ENCODE peak calls at places on chromosome 4, in ten cellular contexts. F is fibroblast of the aortic adventitia, K is coronary artery, Z is osteocyte, E is glutamatergic neuron, B is astrocyte of the spinal cord, Y is GM13976, D is PC-3, Q is lower leg skin, C is nephron progenitor cell. O is an unnamed sample.

GRCh38 chr4:106690487-106690886 is 321.9 kb upstream of the GIMD1 start:
- DNase-seq in F (peak; percentile 13), K (no peak), Z (no peak), E (no peak), B (peak; percentile 50), Y (no peak), D (peak; percentile 66), Q (no peak), C (no peak), O (no peak)

GRCh38 chr4:151644625-151645024 is 116.2 kb downstream of the GATB start:
- DNase-seq in F (no peak), K (no peak), Z (no peak), E (peak; percentile 75), B (no peak), Y (no peak), D (peak; percentile 38), Q (no peak), C (peak; percentile 59), O (no peak)

GRCh38 chr4:180811556-180811955 is 1431.6 kb upstream of the TENM3 start:
- DNase-seq in F (no peak), K (no peak), Z (no peak), E (no peak), B (no peak), Y (no peak), D (no peak), Q (no peak), C (no peak), O (no peak)

GRCh38 chr4:154838155-154838554 is 57.1 kb downstream of the RBM46 start:
- DNase-seq in F (no peak), K (no peak), Z (no peak), E (no peak), B (no peak), Y (no peak), D (no peak), Q (no peak), C (no peak), O (no peak)

GRCh38 chr4:144204431-144204830 is 63.9 kb upstream of the GYPA start:
- DNase-seq in F (no peak), K (no peak), Z (no peak), E (no peak), B (no peak), Y (no peak), D (no peak), Q (no peak), C (no peak), O (no peak)

GRCh38 chr4:117577686-117578085 is 456.6 kb upstream of the NDST3 start:
- DNase-seq in F (no peak), K (no peak), Z (no peak), E (no peak), B (peak; percentile 17), Y (no peak), D (peak; percentile 19), Q (no peak), C (no peak), O (no peak)

GRCh38 chr4:117664706-117665444 is 369.4 kb upstream of the NDST3 start:
- DNase-seq in F (no peak), K (no peak), Z (no peak), E (no peak), B (peak; percentile 58), Y (no peak), D (peak; percentile 28), Q (no peak), C (no peak), O (no peak)

GRCh38 chr4:121726642-121727268 is 30.0 kb upstream of the ANXA5 start:
- DNase-seq in F (peak; percentile 83), K (no peak), Z (no peak), E (no peak), B (peak; percentile 82), Y (peak; percentile 60), D (peak; percentile 79), Q (no peak), C (peak; percentile 10), O (no peak)

GRCh38 chr4:177001271-177002175 is 208.8 kb upstream of the VEGFC start:
- DNase-seq in F (peak; percentile 47), K (no peak), Z (no peak), E (no peak), B (peak; percentile 46), Y (no peak), D (peak; percentile 62), Q (no peak), C (no peak), O (no peak)

GRCh38 chr4:25860586-25861421 is 2.0 kb downstream of the SEL1L3 start:
- DNase-seq in F (peak; percentile 51), K (no peak), Z (no peak), E (no peak), B (no peak), Y (no peak), D (no peak), Q (no peak), C (no peak), O (no peak)

GRCh38 chr4:75876218-75876617 is 26.0 kb downstream of the PPEF2 start:
- DNase-seq in F (no peak), K (no peak), Z (no peak), E (no peak), B (no peak), Y (no peak), D (no peak), Q (no peak), C (no peak), O (no peak)

GRCh38 chr4:75881476-75881875 is 20.8 kb downstream of the PPEF2 start:
- DNase-seq in F (no peak), K (no peak), Z (no peak), E (no peak), B (no peak), Y (no peak), D (no peak), Q (no peak), C (no peak), O (no peak)

GRCh38 chr4:75886104-75886503 is 16.1 kb downstream of the PPEF2 start:
- DNase-seq in F (no peak), K (no peak), Z (no peak), E (no peak), B (no peak), Y (no peak), D (no peak), Q (no peak), C (no peak), O (no peak)

GRCh38 chr4:75880278-75880677 is 22.0 kb downstream of the PPEF2 start:
- DNase-seq in F (no peak), K (no peak), Z (no peak), E (no peak), B (no peak), Y (no peak), D (no peak), Q (no peak), C (no peak), O (no peak)
- TF ChIP-seq CTCF in F (no peak), K (no peak), Z (no peak), E (no peak), B (no peak), Y (no peak), D (no peak), Q (no peak), C (no peak), O (no peak)

GRCh38 chr4:31442236-31442635 is 722.1 kb downstream of the PCDH7 start:
- DNase-seq in F (no peak), K (no peak), Z (no peak), E (no peak), B (no peak), Y (no peak), D (no peak), Q (no peak), C (no peak), O (no peak)
- TF ChIP-seq CTCF in F (no peak), K (no peak), Z (no peak), E (no peak), B (no peak), Y (no peak), D (no peak), Q (no peak), C (no peak), O (no peak)

GRCh38 chr4:47483722-47484121 is 1.4 kb upstream of the ATP10D start:
- DNase-seq in F (peak; percentile 38), K (no peak), Z (no peak), E (no peak), B (no peak), Y (no peak), D (no peak), Q (peak; percentile 46), C (no peak), O (no peak)
- TF ChIP-seq CTCF in F (no peak), K (no peak), Z (no peak), E (no peak), B (no peak), Y (peak; percentile 10), D (no peak), Q (no peak), C (no peak), O (no peak)

GRCh38 chr4:80033581-80033980 is 39.4 kb downstream of the ANTXR2 start:
- DNase-seq in F (no peak), K (no peak), Z (no peak), E (no peak), B (no peak), Y (no peak), D (peak; percentile 12), Q (no peak), C (no peak), O (no peak)
- TF ChIP-seq CTCF in F (peak; percentile 25), K (no peak), Z (no peak), E (no peak), B (no peak), Y (no peak), D (peak; percentile 36), Q (no peak), C (peak; percentile 18), O (no peak)

GRCh38 chr4:136831553-136831952 is 700.7 kb downstream of the PCDH18 start:
- DNase-seq in F (no peak), K (no peak), Z (no peak), E (no peak), B (no peak), Y (no peak), D (peak; percentile 3), Q (no peak), C (no peak), O (no peak)
- TF ChIP-seq CTCF in F (no peak), K (no peak), Z (no peak), E (no peak), B (no peak), Y (no peak), D (no peak), Q (no peak), C (no peak), O (no peak)

O was measured in gastrocnemius medialis.